ENCODE peak calls at places on chromosomes 16 and 17, in four cellular contexts. C is brain microvascular endothelial cell, E is GM23338, S is mesenchymal stem cell. W is an unnamed sample.

GRCh38 chr16:85029413-85029794 is 1.8 kb downstream of the KIAA0513 start:
- DNase-seq in C (no peak), E (no peak), S (peak), W (peak)

GRCh38 chr17:64150237-64151015 is 20.5 kb upstream of the ERN1 start:
- DNase-seq in E (no peak), S (no peak), C (no peak), W (no peak)

GRCh38 chr16:50845296-50845695 is 103.4 kb downstream of the CYLD start:
- DNase-seq in E (no peak), S (no peak), C (no peak), W (no peak)

GRCh38 chr17:58204796-58205195 is 12.3 kb downstream of the EPX start:
- DNase-seq in C (no peak), E (no peak), S (no peak), W (no peak)

GRCh38 chr17:81523139-81524062 is 4.8 kb upstream of the FSCN2 start:
- DNase-seq in C (no peak), S (peak), E (peak), W (no peak)

GRCh38 chr16:84823484-84823883 is 3.7 kb downstream of the CRISPLD2 start:
- DNase-seq in C (no peak), E (no peak), S (no peak), W (no peak)

GRCh38 chr17:41020346-41020745 is 6.7 kb downstream of the KRTAP1-5 start:
- DNase-seq in C (no peak), E (no peak), S (no peak), W (no peak)

GRCh38 chr17:48132375-48132774 is 24.8 kb downstream of the SNX11 start:
- DNase-seq in S (no peak), E (no peak), C (no peak), W (no peak)

GRCh38 chr16:3074860-3075545 is 9.6 kb downstream of the IL32 start:
- DNase-seq in C (no peak), S (no peak), E (no peak), W (peak)

GRCh38 chr16:53998024-53998810 is 288.4 kb downstream of the IRX3 start:
- DNase-seq in C (no peak), E (no peak), S (no peak), W (no peak)

GRCh38 chr17:27546624-27547300 is 84.2 kb upstream of the LGALS9 start:
- DNase-seq in S (no peak), C (no peak), E (no peak), W (no peak)

GRCh38 chr16:20329392-20330138 is 2.3 kb upstream of the GP2 start:
- DNase-seq in S (no peak), C (no peak), E (no peak), W (no peak)

GRCh38 chr17:1073241-1073962 is 76.5 kb downstream of the TIMM22 start:
- DNase-seq in E (no peak), S (no peak), C (no peak), W (no peak)

GRCh38 chr16:47309581-47310312 is 151.1 kb downstream of the ITFG1 start:
- DNase-seq in E (no peak), C (no peak), S (peak), W (no peak)

GRCh38 chr17:10842658-10843057 is 4.8 kb upstream of the PIRT start:
- DNase-seq in C (no peak), S (no peak), E (peak), W (no peak)

GRCh38 chr16:22912654-22913053 is 98.7 kb downstream of the HS3ST2 start:
- DNase-seq in S (no peak), C (no peak), E (peak), W (no peak)

GRCh38 chr17:72365857-72366415 is 245.1 kb downstream of the SOX9 start:
- DNase-seq in C (no peak), E (no peak), S (no peak), W (no peak)

GRCh38 chr16:54286330-54287017 is at the start of gene IRX3:
- DNase-seq in E (peak), C (peak), S (peak), W (no peak)

GRCh38 chr17:55259684-55260111 is 5.1 kb upstream of the HLF start:
- DNase-seq in E (no peak), S (no peak), C (no peak), W (no peak)

GRCh38 chr17:78441271-78441986 is 63.0 kb downstream of the PGS1 start:
- DNase-seq in C (no peak), E (no peak), S (no peak), W (no peak)

GRCh38 chr16:84907575-84907974 is 87.8 kb downstream of the CRISPLD2 start:
- DNase-seq in E (no peak), S (peak), C (peak), W (no peak)

GRCh38 chr16:48526058-48526957 is 83.7 kb downstream of the N4BP1 start:
- DNase-seq in E (peak), C (no peak), S (no peak), W (no peak)

GRCh38 chr16:29680180-29680598 is 1.2 kb downstream of the QPRT start:
- DNase-seq in S (no peak), C (no peak), E (peak), W (no peak)

GRCh38 chr17:2059125-2059836 is 4.4 kb downstream of the HIC1 start:
- DNase-seq in C (no peak), E (peak), S (no peak), W (no peak)

GRCh38 chr16:15509593-15510520 is 75.5 kb downstream of the BMERB1 start:
- DNase-seq in S (peak), E (peak), C (peak), W (no peak)

GRCh38 chr16:57029161-57030160 is 40.1 kb downstream of the NLRC5 start:
- DNase-seq in E (no peak), C (peak), S (peak), W (peak)

GRCh38 chr16:4695473-4696171 is 2.3 kb downstream of the NUDT16L1 start:
- DNase-seq in E (no peak), S (no peak), C (no peak), W (no peak)

GRCh38 chr16:9138731-9139501 is 47.5 kb downstream of the HAPSTR1 start:
- DNase-seq in C (peak), S (peak), E (peak), W (peak)

GRCh38 chr16:22664132-22664531 is 149.8 kb upstream of the HS3ST2 start:
- DNase-seq in C (no peak), E (no peak), S (no peak), W (no peak)

GRCh38 chr16:2825049-2825742 is 4.9 kb upstream of the ZG16B start:
- DNase-seq in C (no peak), S (no peak), E (no peak), W (no peak)

GRCh38 chr17:41835800-41836549 is at the start of gene NT5C3B:
- DNase-seq in E (peak), C (no peak), S (peak), W (peak)

GRCh38 chr16:16096858-16097213 is 126.5 kb downstream of the ABCC6 start:
- DNase-seq in S (no peak), E (no peak), C (no peak), W (no peak)

GRCh38 chr16:27463741-27464662 is 62.0 kb downstream of the IL21R start:
- DNase-seq in S (no peak), C (no peak), E (no peak), W (peak)

GRCh38 chr17:39607851-39608130 is at the start of gene NEUROD2:
- DNase-seq in S (no peak), E (no peak), C (no peak), W (no peak)

DNA sequence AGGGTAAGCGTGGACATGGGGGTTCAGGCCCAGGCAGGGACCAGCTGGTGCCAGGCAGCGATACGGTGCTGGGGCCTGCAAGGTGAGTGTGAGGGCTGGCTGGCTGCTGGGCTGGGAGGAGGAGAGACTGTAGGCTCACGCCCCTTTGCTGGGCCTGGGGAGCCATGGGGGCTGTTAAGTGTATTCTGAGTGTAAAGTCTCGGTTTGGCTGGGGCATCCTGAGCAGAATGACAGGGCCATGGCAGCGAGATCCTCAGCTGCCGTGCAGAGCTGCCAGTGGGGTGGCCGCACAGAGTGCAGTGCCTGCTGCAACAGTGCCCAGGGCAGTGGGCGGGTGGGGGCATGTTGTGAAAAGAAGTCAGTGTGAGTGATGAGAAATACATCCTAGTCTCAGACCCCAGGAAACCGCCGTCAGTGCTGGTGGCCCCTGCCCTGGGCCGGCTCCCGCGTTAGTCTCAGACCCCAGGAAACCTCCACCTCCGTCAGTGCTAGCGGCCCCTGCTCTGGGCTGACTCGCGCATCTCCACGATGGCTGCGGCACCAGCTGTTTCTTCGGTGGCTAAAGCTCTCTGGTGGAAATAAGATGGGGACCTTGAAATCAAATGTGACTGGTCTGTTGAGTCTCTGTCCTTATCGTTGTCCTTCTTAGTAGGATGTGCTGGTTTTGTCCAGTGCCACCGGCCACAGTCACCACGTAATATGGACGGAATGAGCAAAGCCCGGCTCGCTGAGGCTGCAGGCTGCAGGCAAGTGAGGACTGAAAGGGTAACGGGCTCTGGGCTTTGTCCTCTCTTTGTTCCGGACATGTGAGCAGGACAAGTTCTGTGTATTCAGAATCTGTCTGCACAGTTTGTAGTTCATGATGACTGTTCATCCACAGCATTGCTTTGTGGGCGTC is 22.9 kb downstream of the ACSF3 start:
- DNase-seq in S (no peak), C (no peak), E (no peak), W (no peak)
- H3K27ac ChIP-seq in S (no peak), C (no peak), E (no peak), W (peak)

GRCh38 chr16:11599579-11599978 is 12.9 kb upstream of the LITAF start:
- DNase-seq in C (no peak), S (no peak), E (no peak), W (no peak)

GRCh38 chr16:11596572-11597226 is 10.0 kb upstream of the LITAF start:
- DNase-seq in S (no peak), C (no peak), E (peak), W (no peak)

GRCh38 chr16:11597268-11597690 is 10.6 kb upstream of the LITAF start:
- DNase-seq in E (no peak), S (peak), C (no peak), W (no peak)

GRCh38 chr16:11595908-11596504 is 9.3 kb upstream of the LITAF start:
- DNase-seq in E (no peak), S (no peak), C (no peak), W (no peak)

GRCh38 chr16:11597737-11598136 is 11.0 kb upstream of the LITAF start:
- DNase-seq in C (no peak), E (no peak), S (peak), W (no peak)
- H3K27ac ChIP-seq in C (no peak), E (no peak), S (no peak), W (no peak)

GRCh38 chr16:89291355-89291754 is 73.9 kb downstream of the ZNF778 start:
- DNase-seq in C (no peak), S (no peak), E (no peak), W (no peak)
- H3K27ac ChIP-seq in C (no peak), S (no peak), E (peak), W (no peak)

GRCh38 chr17:21171970-21172510 is 41.9 kb downstream of the TMEM11 start:
- DNase-seq in S (no peak), C (no peak), E (no peak), W (no peak)

GRCh38 chr17:21171309-21171922 is 42.5 kb downstream of the TMEM11 start:
- DNase-seq in E (no peak), S (no peak), C (no peak), W (no peak)

GRCh38 chr17:21173543-21173942 is 40.4 kb downstream of the TMEM11 start:
- DNase-seq in S (no peak), C (no peak), E (no peak), W (no peak)

GRCh38 chr17:21174719-21175118 is 39.2 kb downstream of the TMEM11 start:
- DNase-seq in S (no peak), C (peak), E (no peak), W (no peak)

DNA sequence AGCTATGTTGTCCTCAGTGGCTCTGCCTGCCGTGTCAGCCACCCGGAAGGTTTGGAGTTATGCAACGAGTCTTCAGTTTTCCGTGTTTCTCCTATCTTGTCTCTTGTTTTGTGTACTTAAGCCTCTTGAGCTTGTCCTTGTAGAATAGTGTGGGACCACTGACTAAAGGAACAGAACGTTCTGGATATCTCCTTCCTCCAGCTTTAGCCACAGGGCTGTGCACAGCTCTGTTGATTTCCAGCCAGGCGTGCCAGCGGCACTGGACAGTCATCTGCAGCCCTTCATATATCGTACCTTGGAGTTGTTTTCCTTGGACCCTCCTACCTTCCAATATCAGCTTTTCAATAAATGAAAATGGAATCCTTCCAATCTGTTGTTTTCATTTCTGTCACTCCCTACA is 39.8 kb downstream of the TMEM11 start:
- DNase-seq in C (no peak), E (no peak), S (no peak), W (no peak)
- H3K27ac ChIP-seq in C (no peak), E (no peak), S (no peak), W (no peak)

GRCh38 chr17:75571197-75571884 is 16.3 kb upstream of the MYO15B start:
- DNase-seq in C (peak), E (no peak), S (peak), W (no peak)

GRCh38 chr17:75571885-75572215 is 15.8 kb upstream of the MYO15B start:
- DNase-seq in C (no peak), E (no peak), S (no peak), W (no peak)

GRCh38 chr17:75573994-75574393 is 13.6 kb upstream of the MYO15B start:
- DNase-seq in E (no peak), S (no peak), C (no peak), W (no peak)

GRCh38 chr17:75573540-75573957 is 14.1 kb upstream of the MYO15B start:
- DNase-seq in C (no peak), S (no peak), E (no peak), W (no peak)

GRCh38 chr17:75572713-75573539 is 14.7 kb upstream of the MYO15B start:
- DNase-seq in S (no peak), C (no peak), E (no peak), W (no peak)
- H3K27ac ChIP-seq in S (no peak), C (no peak), E (no peak), W (no peak)

GRCh38 chr17:82983510-82984248 is 95.7 kb upstream of the METRNL start:
- DNase-seq in C (no peak), S (no peak), E (no peak), W (no peak)
- H3K27ac ChIP-seq in C (no peak), S (no peak), E (no peak), W (no peak)

GRCh38 chr17:43410557-43411368 is 12.0 kb downstream of the ARL4D start:
- DNase-seq in C (no peak), E (no peak), S (no peak), W (no peak)
- H3K27ac ChIP-seq in C (no peak), E (no peak), S (no peak), W (no peak)

GRCh38 chr16:31397101-31397660 is 4.0 kb downstream of the ITGAD start:
- DNase-seq in C (no peak), E (no peak), S (no peak), W (no peak)

GRCh38 chr16:31397701-31398100 is 4.6 kb downstream of the ITGAD start:
- DNase-seq in S (no peak), C (no peak), E (no peak), W (no peak)

GRCh38 chr16:31402687-31403086 is 9.6 kb downstream of the ITGAD start:
- DNase-seq in S (no peak), C (no peak), E (no peak), W (no peak)

GRCh38 chr16:31401436-31401835 is 8.3 kb downstream of the ITGAD start:
- DNase-seq in E (no peak), S (no peak), C (no peak), W (no peak)

GRCh38 chr16:31400191-31400590 is 7.1 kb downstream of the ITGAD start:
- DNase-seq in E (no peak), S (no peak), C (no peak), W (peak)
- H3K27ac ChIP-seq in E (no peak), S (no peak), C (no peak), W (no peak)

GRCh38 chr17:77285594-77286390 is 145.0 kb downstream of the SEC14L1 start:
- DNase-seq in E (no peak), C (peak), S (peak), W (no peak)
- H3K27ac ChIP-seq in E (no peak), C (peak), S (peak), W (no peak)

GRCh38 chr17:76104140-76104895 is 731 bp upstream of the EXOC7 start:
- DNase-seq in E (peak), S (no peak), C (no peak), W (no peak)
- H3K27ac ChIP-seq in E (peak), S (peak), C (peak), W (peak)

W was measured in CD8-positive, alpha-beta memory T cell.